ENCODE peak calls at places on chromosomes 3 and 15, in four cellular contexts. I, L, M and U are unnamed samples.

GRCh38 chr3:173977747-173978146 is 580.2 kb downstream of the NLGN1 start:
- DNase-seq in I (no peak), L (no peak), M (peak; percentile 81), U (peak; percentile 18)

GRCh38 chr3:144162042-144162441 is 190.4 kb downstream of the DIPK2A start:
- DNase-seq in I (peak; percentile 32), L (no peak), M (peak; percentile 89), U (peak; percentile 67)

GRCh38 chr3:191915717-191916116 is 454.8 kb downstream of the PYDC2 start:
- DNase-seq in I (no peak), L (no peak), M (no peak), U (no peak)

GRCh38 chr3:184171562-184171961 is 3.1 kb upstream of the AP2M1 start:
- DNase-seq in I (no peak), L (no peak), M (peak; percentile 56), U (no peak)

GRCh38 chr3:127484601-127485388 is 105.7 kb downstream of the TPRA1 start:
- DNase-seq in I (peak; percentile 13), L (no peak), M (no peak), U (peak; percentile 18)

GRCh38 chr3:78633626-78634025 is 1134.2 kb downstream of the ROBO1 start:
- DNase-seq in I (no peak), L (no peak), M (peak; percentile 48), U (peak; percentile 34)

GRCh38 chr3:159252772-159253384 is 451.0 kb downstream of the MFSD1 start:
- DNase-seq in I (peak; percentile 53), L (no peak), M (peak; percentile 41), U (peak; percentile 89)

GRCh38 chr3:41681479-41681878 is 280.4 kb downstream of the ULK4 start:
- DNase-seq in I (peak; percentile 94), L (no peak), M (peak; percentile 92), U (peak; percentile 83)

GRCh38 chr3:193301441-193301840 is 60.4 kb downstream of the PLAAT1 start:
- DNase-seq in I (no peak), L (no peak), M (no peak), U (peak; percentile 33)

GRCh38 chr15:100224206-100225185 is 117.3 kb downstream of the ADAMTS17 start:
- DNase-seq in I (no peak), L (no peak), M (no peak), U (no peak)

GRCh38 chr3:15405448-15406050 is 21.8 kb downstream of the METTL6 start:
- DNase-seq in I (peak; percentile 81), L (no peak), M (peak; percentile 71), U (peak; percentile 84)

GRCh38 chr15:100918690-100919480 is at the start of gene LRRK1:
- DNase-seq in I (peak; percentile 61), L (peak; percentile 35), M (peak; percentile 40), U (peak; percentile 50)

GRCh38 chr15:65339926-65340325 is 35.4 kb downstream of the RNU5B-1 start:
- DNase-seq in I (no peak), L (no peak), M (no peak), U (no peak)

GRCh38 chr15:29014493-29014892 is 128.7 kb downstream of the APBA2 start:
- DNase-seq in I (no peak), L (no peak), M (no peak), U (no peak)

GRCh38 chr3:112086018-112086854 is at the start of gene C3orf52:
- DNase-seq in I (peak; percentile 77), L (peak; percentile 85), M (peak; percentile 76), U (peak; percentile 67)

GRCh38 chr15:65818927-65819562 is 27.0 kb upstream of the DENND4A start:
- DNase-seq in I (peak; percentile 81), L (no peak), M (peak; percentile 25), U (no peak)

GRCh38 chr3:63798873-63799272 is 20.2 kb upstream of the C3orf49 start:
- DNase-seq in I (no peak), L (no peak), M (no peak), U (no peak)

GRCh38 chr3:146577662-146578061 is 27.5 kb downstream of the PLSCR5 start:
- DNase-seq in I (peak; percentile 83), L (peak; percentile 19), M (peak; percentile 73), U (peak; percentile 88)

GRCh38 chr15:33766329-33766728 is 202.0 kb upstream of the CHRM5 start:
- DNase-seq in I (no peak), L (no peak), M (no peak), U (peak; percentile 28)

GRCh38 chr3:134644731-134645514 is 5.9 kb downstream of the KY start:
- DNase-seq in I (no peak), L (peak; percentile 79), M (no peak), U (no peak)

GRCh38 chr3:42660898-42661297 is 7.4 kb downstream of the ZBTB47 start:
- DNase-seq in I (no peak), L (no peak), M (no peak), U (no peak)

GRCh38 chr15:101258238-101259144 is 6.6 kb upstream of the CHSY1 start:
- DNase-seq in I (peak; percentile 89), L (peak; percentile 75), M (peak; percentile 80), U (peak; percentile 89)

GRCh38 chr3:32431481-32431880 is 39.8 kb downstream of the CMTM7 start:
- DNase-seq in I (no peak), L (no peak), M (no peak), U (no peak)

GRCh38 chr3:11131371-11131770 is 22.9 kb upstream of the HRH1 start:
- DNase-seq in I (no peak), L (no peak), M (no peak), U (no peak)

GRCh38 chr15:57607570-57608000 is 15.9 kb downstream of the MYZAP start:
- DNase-seq in I (peak; percentile 52), L (no peak), M (no peak), U (peak; percentile 31)

GRCh38 chr3:97940034-97940433 is 32.2 kb downstream of the RIOX2 start:
- DNase-seq in I (peak; percentile 19), L (no peak), M (no peak), U (no peak)

GRCh38 chr15:73952171-73952912 is 26.1 kb downstream of the LOXL1 start:
- DNase-seq in I (no peak), L (no peak), M (no peak), U (no peak)

GRCh38 chr3:144265527-144266100 is 294.0 kb downstream of the DIPK2A start:
- DNase-seq in I (peak; percentile 66), L (peak; percentile 23), M (no peak), U (peak; percentile 26)

GRCh38 chr15:48718646-48719045 is 73.1 kb upstream of the FBN1 start:
- DNase-seq in I (peak; percentile 41), L (no peak), M (peak; percentile 59), U (peak; percentile 73)

GRCh38 chr3:17581421-17582080 is 160.9 kb downstream of the TBC1D5 start:
- DNase-seq in I (no peak), L (no peak), M (peak; percentile 20), U (peak; percentile 3)

GRCh38 chr15:79970921-79971434 is at the start of gene BCL2A1:
- DNase-seq in I (peak; percentile 72), L (no peak), M (peak; percentile 96), U (peak; percentile 88)

GRCh38 chr15:48395532-48396011 is 64.3 kb downstream of the DUT start:
- DNase-seq in I (peak; percentile 50), L (peak; percentile 33), M (peak; percentile 86), U (peak; percentile 92)

GRCh38 chr3:49133226-49133951 is 539 bp upstream of the LAMB2 start:
- DNase-seq in I (peak; percentile 95), L (peak; percentile 93), M (peak; percentile 85), U (peak; percentile 93)

GRCh38 chr3:38985981-38986380 is 65.8 kb downstream of the SCN11A start:
- DNase-seq in I (no peak), L (no peak), M (no peak), U (no peak)

GRCh38 chr3:9552252-9552999 is 1.2 kb downstream of the LHFPL4 start:
- DNase-seq in I (peak; percentile 58), L (peak; percentile 23), M (peak; percentile 41), U (peak; percentile 54)

GRCh38 chr15:71592186-71592585 is 218.2 kb upstream of the NR2E3 start:
- DNase-seq in I (no peak), L (peak; percentile 27), M (no peak), U (no peak)

GRCh38 chr3:143596957-143597642 is 251.2 kb downstream of the SLC9A9 start:
- DNase-seq in I (no peak), L (no peak), M (no peak), U (no peak)

GRCh38 chr3:99901200-99901926 is 83.7 kb downstream of the CMSS1 start:
- DNase-seq in I (peak; percentile 87), L (no peak), M (peak; percentile 77), U (peak; percentile 84)

GRCh38 chr3:123941150-123941941 is 19.7 kb downstream of the CCDC14 start:
- DNase-seq in I (peak; percentile 24), L (no peak), M (no peak), U (peak; percentile 46)
- TF ChIP-seq CTCF in I (no peak), L (no peak), M (peak; percentile 37), U (peak; percentile 41)

GRCh38 chr15:92887869-92888268 is 12.3 kb upstream of the CHD2 start:
- DNase-seq in I (no peak), L (no peak), M (no peak), U (no peak)

GRCh38 chr15:92884813-92885461 is 15.2 kb upstream of the CHD2 start:
- DNase-seq in I (no peak), L (no peak), M (peak; percentile 28), U (peak; percentile 57)

GRCh38 chr15:92886815-92887214 is 13.3 kb upstream of the CHD2 start:
- DNase-seq in I (no peak), L (no peak), M (no peak), U (peak; percentile 16)

GRCh38 chr15:92884459-92884812 is 15.7 kb upstream of the CHD2 start:
- DNase-seq in I (no peak), L (no peak), M (no peak), U (peak; percentile 35)

GRCh38 chr15:92886229-92886628 is 13.9 kb upstream of the CHD2 start:
- DNase-seq in I (no peak), L (no peak), M (no peak), U (peak; percentile 29)
- H3K4me3 ChIP-seq in I (peak overlapping the region; percentile 11), L (peak overlapping the region; percentile 90), M (no peak overlapping the region), U (peak overlapping the region; percentile 69)

GRCh38 chr15:45197512-45197911 is 9.7 kb upstream of the SHF start:
- DNase-seq in I (no peak), L (no peak), M (no peak), U (no peak)

GRCh38 chr15:45200001-45200798 is 12.4 kb upstream of the SHF start:
- DNase-seq in I (peak; percentile 93), L (peak; percentile 98), M (peak; percentile 98), U (peak; percentile 97)

GRCh38 chr15:45200799-45201556 is 13.2 kb upstream of the SHF start:
- DNase-seq in I (peak; percentile 81), L (peak; percentile 89), M (peak; percentile 83), U (peak; percentile 85)

GRCh38 chr15:45198337-45199135 is 10.8 kb upstream of the SHF start:
- DNase-seq in I (peak; percentile 99), L (peak; percentile 98), M (peak; percentile 96), U (peak; percentile 99)

GRCh38 chr15:45199136-45199810 is 11.5 kb upstream of the SHF start:
- DNase-seq in I (no peak), L (no peak), M (no peak), U (no peak)
- TF ChIP-seq CTCF in I (no peak), L (no peak), M (no peak), U (no peak)

GRCh38 chr3:52361893-52362292 is 45.8 kb downstream of the DNAH1 start:
- DNase-seq in I (no peak), L (no peak), M (no peak), U (no peak)

GRCh38 chr3:52361454-52361853 is 45.3 kb downstream of the DNAH1 start:
- DNase-seq in I (no peak), L (no peak), M (no peak), U (no peak)

GRCh38 chr3:52366527-52366926 is 50.4 kb downstream of the DNAH1 start:
- DNase-seq in I (no peak), L (no peak), M (no peak), U (no peak)

GRCh38 chr3:52361011-52361410 is 44.9 kb downstream of the DNAH1 start:
- DNase-seq in I (no peak), L (no peak), M (no peak), U (no peak)

GRCh38 chr3:52364322-52364721 is 48.2 kb downstream of the DNAH1 start:
- DNase-seq in I (no peak), L (no peak), M (no peak), U (no peak)
- H3K4me3 ChIP-seq in I (no peak overlapping the region), L (no peak overlapping the region), M (no peak overlapping the region), U (no peak overlapping the region)